ENCODE peak calls at places on chromosomes 6 and 20, in eight cellular contexts. One of them, this sample, is unnamed.
A peak's percentile ranks its signal among the peaks of the same experiment; 100 is the strongest.

GRCh38 chr20:50555687-50556086 is 45.5 kb downstream of the PTPN1 start:
- DNase-seq in HT1080: no peak
- DNase-seq in C1 segment of cervical spinal cord: no peak
- DNase-seq in SK-N-DZ: no peak
- DNase-seq in kidney: no peak
- DNase-seq in CD8-positive, alpha-beta memory T cell: no peak
- DNase-seq in iris pigment epithelial cell: no peak
- DNase-seq in SW 1271: no peak
- DNase-seq in this sample: no peak

GRCh38 chr20:2005359-2005758 is 11.5 kb upstream of the PDYN start:
- DNase-seq in HT1080: peak; percentile 25
- DNase-seq in C1 segment of cervical spinal cord: no peak
- DNase-seq in SK-N-DZ: no peak
- DNase-seq in kidney: no peak
- DNase-seq in CD8-positive, alpha-beta memory T cell: no peak
- DNase-seq in iris pigment epithelial cell: peak; percentile 1
- DNase-seq in SW 1271: no peak
- DNase-seq in this sample: no peak

GRCh38 chr6:159127701-159128100 is 41.5 kb upstream of the FNDC1 start:
- DNase-seq in HT1080: no peak
- DNase-seq in C1 segment of cervical spinal cord: no peak
- DNase-seq in SK-N-DZ: no peak
- DNase-seq in kidney: no peak
- DNase-seq in CD8-positive, alpha-beta memory T cell: no peak
- DNase-seq in iris pigment epithelial cell: no peak
- DNase-seq in SW 1271: no peak
- DNase-seq in this sample: no peak

GRCh38 chr6:125231574-125232343 is 70.0 kb downstream of the HDDC2 start:
- DNase-seq in HT1080: no peak
- DNase-seq in C1 segment of cervical spinal cord: no peak
- DNase-seq in SK-N-DZ: no peak
- DNase-seq in kidney: no peak
- DNase-seq in CD8-positive, alpha-beta memory T cell: no peak
- DNase-seq in iris pigment epithelial cell: peak; percentile 34
- DNase-seq in SW 1271: no peak
- DNase-seq in this sample: no peak

GRCh38 chr6:56757585-56757984 is 114.9 kb upstream of the DST start:
- DNase-seq in HT1080: no peak
- DNase-seq in C1 segment of cervical spinal cord: peak; percentile 41
- DNase-seq in SK-N-DZ: peak; percentile 16
- DNase-seq in kidney: no peak
- DNase-seq in CD8-positive, alpha-beta memory T cell: no peak
- DNase-seq in iris pigment epithelial cell: peak; percentile 75
- DNase-seq in SW 1271: no peak
- DNase-seq in this sample: no peak

GRCh38 chr6:47634210-47635047 is 64.0 kb upstream of the ADGRF4 start:
- DNase-seq in HT1080: no peak
- DNase-seq in C1 segment of cervical spinal cord: no peak
- DNase-seq in SK-N-DZ: no peak
- DNase-seq in kidney: no peak
- DNase-seq in CD8-positive, alpha-beta memory T cell: no peak
- DNase-seq in iris pigment epithelial cell: no peak
- DNase-seq in SW 1271: no peak
- DNase-seq in this sample: no peak

GRCh38 chr6:82080767-82081166 is 166.8 kb downstream of the IBTK start:
- DNase-seq in HT1080: no peak
- DNase-seq in C1 segment of cervical spinal cord: no peak
- DNase-seq in SK-N-DZ: no peak
- DNase-seq in kidney: no peak
- DNase-seq in CD8-positive, alpha-beta memory T cell: no peak
- DNase-seq in iris pigment epithelial cell: peak; percentile 9
- DNase-seq in SW 1271: no peak
- DNase-seq in this sample: no peak

GRCh38 chr6:33815854-33816253 is 12.1 kb upstream of the MLN start:
- DNase-seq in HT1080: peak; percentile 47
- DNase-seq in C1 segment of cervical spinal cord: no peak
- DNase-seq in SK-N-DZ: peak; percentile 74
- DNase-seq in kidney: peak; percentile 35
- DNase-seq in CD8-positive, alpha-beta memory T cell: no peak
- DNase-seq in iris pigment epithelial cell: peak; percentile 43
- DNase-seq in SW 1271: no peak
- DNase-seq in this sample: peak; percentile 34

GRCh38 chr20:47400685-47401084 is 44.2 kb upstream of the ZMYND8 start:
- DNase-seq in HT1080: peak; percentile 73
- DNase-seq in C1 segment of cervical spinal cord: no peak
- DNase-seq in SK-N-DZ: peak; percentile 76
- DNase-seq in kidney: no peak
- DNase-seq in CD8-positive, alpha-beta memory T cell: no peak
- DNase-seq in iris pigment epithelial cell: no peak
- DNase-seq in SW 1271: no peak
- DNase-seq in this sample: peak; percentile 39

GRCh38 chr6:106194949-106195919 is 109.1 kb downstream of the PRDM1 start:
- DNase-seq in HT1080: peak; percentile 49
- DNase-seq in C1 segment of cervical spinal cord: no peak
- DNase-seq in SK-N-DZ: no peak
- DNase-seq in kidney: no peak
- DNase-seq in CD8-positive, alpha-beta memory T cell: no peak
- DNase-seq in iris pigment epithelial cell: peak; percentile 83
- DNase-seq in SW 1271: no peak
- DNase-seq in this sample: peak; percentile 77

GRCh38 chr6:75143186-75143585 is 62.7 kb downstream of the COL12A1 start:
- DNase-seq in HT1080: no peak
- DNase-seq in C1 segment of cervical spinal cord: no peak
- DNase-seq in SK-N-DZ: no peak
- DNase-seq in kidney: no peak
- DNase-seq in CD8-positive, alpha-beta memory T cell: no peak
- DNase-seq in iris pigment epithelial cell: peak; percentile 86
- DNase-seq in SW 1271: no peak
- DNase-seq in this sample: no peak

GRCh38 chr6:17907467-17908229 is 79.8 kb downstream of the KIF13A start:
- DNase-seq in HT1080: peak; percentile 97
- DNase-seq in C1 segment of cervical spinal cord: no peak
- DNase-seq in SK-N-DZ: no peak
- DNase-seq in kidney: peak; percentile 76
- DNase-seq in CD8-positive, alpha-beta memory T cell: no peak
- DNase-seq in iris pigment epithelial cell: peak; percentile 99
- DNase-seq in SW 1271: peak; percentile 79
- DNase-seq in this sample: no peak

GRCh38 chr6:147046131-147046530 is 158.1 kb upstream of the STXBP5 start:
- DNase-seq in HT1080: no peak
- DNase-seq in C1 segment of cervical spinal cord: no peak
- DNase-seq in SK-N-DZ: peak; percentile 36
- DNase-seq in kidney: no peak
- DNase-seq in CD8-positive, alpha-beta memory T cell: no peak
- DNase-seq in iris pigment epithelial cell: peak; percentile 28
- DNase-seq in SW 1271: no peak
- DNase-seq in this sample: no peak

GRCh38 chr6:85192186-85192585 is 257.7 kb upstream of the NT5E start:
- DNase-seq in HT1080: peak; percentile 60
- DNase-seq in C1 segment of cervical spinal cord: no peak
- DNase-seq in SK-N-DZ: no peak
- DNase-seq in kidney: no peak
- DNase-seq in CD8-positive, alpha-beta memory T cell: no peak
- DNase-seq in iris pigment epithelial cell: peak; percentile 26
- DNase-seq in SW 1271: no peak
- DNase-seq in this sample: no peak

GRCh38 chr6:72035966-72036365 is 149.6 kb downstream of the RIMS1 start:
- DNase-seq in HT1080: no peak
- DNase-seq in C1 segment of cervical spinal cord: no peak
- DNase-seq in SK-N-DZ: no peak
- DNase-seq in kidney: no peak
- DNase-seq in CD8-positive, alpha-beta memory T cell: no peak
- DNase-seq in iris pigment epithelial cell: no peak
- DNase-seq in SW 1271: no peak
- DNase-seq in this sample: no peak

GRCh38 chr6:169794317-169795055 is 43.1 kb downstream of the ERMARD start:
- DNase-seq in HT1080: no peak
- DNase-seq in C1 segment of cervical spinal cord: no peak
- DNase-seq in SK-N-DZ: no peak
- DNase-seq in kidney: no peak
- DNase-seq in CD8-positive, alpha-beta memory T cell: no peak
- DNase-seq in iris pigment epithelial cell: no peak
- DNase-seq in SW 1271: no peak
- DNase-seq in this sample: no peak

GRCh38 chr6:125717120-125717731 is 32.2 kb upstream of the HEY2 start:
- DNase-seq in HT1080: no peak
- DNase-seq in C1 segment of cervical spinal cord: no peak
- DNase-seq in SK-N-DZ: no peak
- DNase-seq in kidney: no peak
- DNase-seq in CD8-positive, alpha-beta memory T cell: no peak
- DNase-seq in iris pigment epithelial cell: no peak
- DNase-seq in SW 1271: no peak
- DNase-seq in this sample: no peak

GRCh38 chr6:46510656-46511055 is 19.4 kb upstream of the RCAN2 start:
- DNase-seq in HT1080: no peak
- DNase-seq in C1 segment of cervical spinal cord: no peak
- DNase-seq in SK-N-DZ: no peak
- DNase-seq in kidney: peak; percentile 53
- DNase-seq in CD8-positive, alpha-beta memory T cell: no peak
- DNase-seq in iris pigment epithelial cell: peak; percentile 89
- DNase-seq in SW 1271: no peak
- DNase-seq in this sample: no peak

GRCh38 chr6:24494726-24495515 is at the start of gene ALDH5A1:
- DNase-seq in HT1080: peak; percentile 9
- DNase-seq in C1 segment of cervical spinal cord: peak; percentile 52
- DNase-seq in SK-N-DZ: peak; percentile 69
- DNase-seq in kidney: peak; percentile 92
- DNase-seq in CD8-positive, alpha-beta memory T cell: peak; percentile 85
- DNase-seq in iris pigment epithelial cell: peak; percentile 52
- DNase-seq in SW 1271: peak; percentile 21
- DNase-seq in this sample: peak; percentile 66

GRCh38 chr6:160051390-160051789 is 70.2 kb upstream of the SLC22A1 start:
- DNase-seq in HT1080: no peak
- DNase-seq in C1 segment of cervical spinal cord: no peak
- DNase-seq in SK-N-DZ: no peak
- DNase-seq in kidney: no peak
- DNase-seq in CD8-positive, alpha-beta memory T cell: no peak
- DNase-seq in iris pigment epithelial cell: peak; percentile 37
- DNase-seq in SW 1271: no peak
- DNase-seq in this sample: no peak

GRCh38 chr20:62063601-62063980 is 2.1 kb downstream of the TAF4 start:
- DNase-seq in HT1080: no peak
- DNase-seq in C1 segment of cervical spinal cord: peak; percentile 18
- DNase-seq in SK-N-DZ: peak; percentile 76
- DNase-seq in kidney: no peak
- DNase-seq in CD8-positive, alpha-beta memory T cell: no peak
- DNase-seq in iris pigment epithelial cell: peak; percentile 43
- DNase-seq in SW 1271: no peak
- DNase-seq in this sample: no peak

GRCh38 chr6:166307981-166308768 is at the start of gene PRR18:
- DNase-seq in HT1080: no peak
- DNase-seq in C1 segment of cervical spinal cord: peak; percentile 78
- DNase-seq in SK-N-DZ: peak; percentile 14
- DNase-seq in kidney: no peak
- DNase-seq in CD8-positive, alpha-beta memory T cell: no peak
- DNase-seq in iris pigment epithelial cell: no peak
- DNase-seq in SW 1271: no peak
- DNase-seq in this sample: peak; percentile 42

GRCh38 chr6:1362643-1363042 is 26.7 kb upstream of the FOXF2 start:
- DNase-seq in HT1080: no peak
- DNase-seq in C1 segment of cervical spinal cord: no peak
- DNase-seq in SK-N-DZ: no peak
- DNase-seq in kidney: no peak
- DNase-seq in CD8-positive, alpha-beta memory T cell: no peak
- DNase-seq in iris pigment epithelial cell: no peak
- DNase-seq in SW 1271: no peak
- DNase-seq in this sample: no peak

GRCh38 chr20:10651227-10651990 is 22.4 kb downstream of the JAG1 start:
- DNase-seq in HT1080: no peak
- DNase-seq in C1 segment of cervical spinal cord: no peak
- DNase-seq in SK-N-DZ: no peak
- DNase-seq in kidney: no peak
- DNase-seq in CD8-positive, alpha-beta memory T cell: no peak
- DNase-seq in iris pigment epithelial cell: peak; percentile 62
- DNase-seq in SW 1271: no peak
- DNase-seq in this sample: no peak

GRCh38 chr6:134345780-134346179 is 27.9 kb upstream of the SGK1 start:
- DNase-seq in HT1080: no peak
- DNase-seq in C1 segment of cervical spinal cord: no peak
- DNase-seq in SK-N-DZ: no peak
- DNase-seq in kidney: no peak
- DNase-seq in CD8-positive, alpha-beta memory T cell: no peak
- DNase-seq in iris pigment epithelial cell: no peak
- DNase-seq in SW 1271: no peak
- DNase-seq in this sample: no peak

GRCh38 chr20:17925300-17925939 is 43.2 kb downstream of the SNX5 start:
- DNase-seq in HT1080: no peak
- DNase-seq in C1 segment of cervical spinal cord: no peak
- DNase-seq in SK-N-DZ: no peak
- DNase-seq in kidney: no peak
- DNase-seq in CD8-positive, alpha-beta memory T cell: no peak
- DNase-seq in iris pigment epithelial cell: peak; percentile 19
- DNase-seq in SW 1271: no peak
- DNase-seq in this sample: no peak

GRCh38 chr20:44747166-44748004 is 1.7 kb downstream of the KCNK15 start:
- DNase-seq in HT1080: peak; percentile 55
- DNase-seq in C1 segment of cervical spinal cord: peak; percentile 32
- DNase-seq in SK-N-DZ: peak; percentile 87
- DNase-seq in kidney: peak; percentile 91
- DNase-seq in CD8-positive, alpha-beta memory T cell: peak; percentile 61
- DNase-seq in iris pigment epithelial cell: peak; percentile 70
- DNase-seq in SW 1271: no peak
- DNase-seq in this sample: peak; percentile 92

GRCh38 chr6:141501616-141502015 is 631.1 kb upstream of the GJE1 start:
- DNase-seq in HT1080: no peak
- DNase-seq in C1 segment of cervical spinal cord: no peak
- DNase-seq in SK-N-DZ: no peak
- DNase-seq in kidney: no peak
- DNase-seq in CD8-positive, alpha-beta memory T cell: no peak
- DNase-seq in iris pigment epithelial cell: no peak
- DNase-seq in SW 1271: no peak
- DNase-seq in this sample: no peak

GRCh38 chr6:21103626-21104224 is 489.8 kb upstream of the SOX4 start:
- DNase-seq in HT1080: no peak
- DNase-seq in C1 segment of cervical spinal cord: no peak
- DNase-seq in SK-N-DZ: no peak
- DNase-seq in kidney: no peak
- DNase-seq in CD8-positive, alpha-beta memory T cell: no peak
- DNase-seq in iris pigment epithelial cell: no peak
- DNase-seq in SW 1271: no peak
- DNase-seq in this sample: no peak

GRCh38 chr20:5164645-5165399 is 38.0 kb downstream of the CDS2 start:
- DNase-seq in HT1080: no peak
- DNase-seq in C1 segment of cervical spinal cord: no peak
- DNase-seq in SK-N-DZ: no peak
- DNase-seq in kidney: no peak
- DNase-seq in CD8-positive, alpha-beta memory T cell: no peak
- DNase-seq in iris pigment epithelial cell: no peak
- DNase-seq in SW 1271: no peak
- DNase-seq in this sample: no peak

GRCh38 chr6:75605635-75606034 is 4.0 kb downstream of the SENP6 start:
- DNase-seq in HT1080: no peak
- DNase-seq in C1 segment of cervical spinal cord: no peak
- DNase-seq in SK-N-DZ: no peak
- DNase-seq in kidney: no peak
- DNase-seq in CD8-positive, alpha-beta memory T cell: no peak
- DNase-seq in iris pigment epithelial cell: no peak
- DNase-seq in SW 1271: no peak
- DNase-seq in this sample: no peak

GRCh38 chr6:136550330-136551071 is at the start of gene MAP7:
- DNase-seq in HT1080: peak; percentile 30
- DNase-seq in C1 segment of cervical spinal cord: peak; percentile 63
- DNase-seq in SK-N-DZ: peak; percentile 34
- DNase-seq in kidney: peak; percentile 95
- DNase-seq in CD8-positive, alpha-beta memory T cell: peak; percentile 72
- DNase-seq in iris pigment epithelial cell: no peak
- DNase-seq in SW 1271: no peak
- DNase-seq in this sample: peak; percentile 82

GRCh38 chr20:37315293-37316110 is 26.0 kb downstream of the MANBAL start:
- DNase-seq in HT1080: no peak
- DNase-seq in C1 segment of cervical spinal cord: no peak
- DNase-seq in SK-N-DZ: no peak
- DNase-seq in kidney: peak; percentile 93
- DNase-seq in CD8-positive, alpha-beta memory T cell: no peak
- DNase-seq in iris pigment epithelial cell: peak; percentile 88
- DNase-seq in SW 1271: no peak
- DNase-seq in this sample: no peak

GRCh38 chr20:50305636-50306477 is 115.2 kb downstream of the CEBPB start:
- DNase-seq in HT1080: no peak
- DNase-seq in C1 segment of cervical spinal cord: no peak
- DNase-seq in SK-N-DZ: peak; percentile 52
- DNase-seq in kidney: peak; percentile 86
- DNase-seq in CD8-positive, alpha-beta memory T cell: no peak
- DNase-seq in iris pigment epithelial cell: no peak
- DNase-seq in SW 1271: no peak
- DNase-seq in this sample: peak; percentile 56

This sample was measured in SW480.